ENCODE peak calls at places on chromosomes 6 and 20, in eight cellular contexts. N, Y, F, L, P, M, E and O are unnamed samples.

GRCh38 chr6:21309791-21310190 is 283.8 kb upstream of the SOX4 start:
- DNase-seq in N (no peak), Y (no peak), F (no peak), L (no peak), P (no peak), M (no peak), E (no peak), O (no peak)

GRCh38 chr20:46057856-46058655 is 29.0 kb downstream of the SLC12A5 start:
- DNase-seq in N (no peak), Y (peak), F (peak), L (peak), P (no peak), M (no peak), E (peak), O (no peak)

GRCh38 chr6:30914854-30915590 is 984 bp downstream of the VARS2 start:
- DNase-seq in N (no peak), Y (no peak), F (peak), L (no peak), P (no peak), M (peak), E (no peak), O (no peak)

GRCh38 chr20:10513091-10513490 is 78.0 kb downstream of the SLX4IP start:
- DNase-seq in N (no peak), Y (no peak), F (no peak), L (no peak), P (no peak), M (no peak), E (no peak), O (no peak)

GRCh38 chr6:90865513-90865912 is 278.6 kb upstream of the MAP3K7 start:
- DNase-seq in N (no peak), Y (no peak), F (no peak), L (no peak), P (no peak), M (no peak), E (no peak), O (no peak)

GRCh38 chr6:169933839-169934698 is 182.6 kb downstream of the ERMARD start:
- DNase-seq in N (no peak), Y (no peak), F (peak), L (peak), P (no peak), M (no peak), E (no peak), O (peak)

GRCh38 chr20:4592316-4593148 is 129.2 kb upstream of the PRND start:
- DNase-seq in N (peak), Y (peak), F (peak), L (peak), P (peak), M (peak), E (peak), O (no peak)

GRCh38 chr20:19975901-19976300 is 41.3 kb upstream of the NAA20 start:
- DNase-seq in N (no peak), Y (peak), F (no peak), L (no peak), P (peak), M (no peak), E (peak), O (no peak)

GRCh38 chr20:57544838-57545564 is 15.9 kb upstream of the PCK1 start:
- DNase-seq in N (no peak), Y (no peak), F (peak), L (no peak), P (no peak), M (no peak), E (no peak), O (no peak)

GRCh38 chr6:132961122-132961521 is 146.8 kb downstream of the RPS12 start:
- DNase-seq in N (no peak), Y (no peak), F (no peak), L (no peak), P (peak), M (no peak), E (peak), O (no peak)

GRCh38 chr6:69584913-69585729 is 211.7 kb downstream of the LMBRD1 start:
- DNase-seq in N (peak), Y (peak), F (no peak), L (no peak), P (no peak), M (no peak), E (peak), O (no peak)

GRCh38 chr6:39892490-39893129 is 41.7 kb downstream of the MOCS1 start:
- DNase-seq in N (peak), Y (peak), F (peak), L (peak), P (no peak), M (peak), E (peak), O (no peak)

GRCh38 chr6:100461920-100462295 is 2.8 kb downstream of the SIM1 start:
- DNase-seq in N (no peak), Y (no peak), F (no peak), L (no peak), P (no peak), M (no peak), E (peak), O (no peak)

GRCh38 chr20:4901031-4901818 is 100.1 kb downstream of the SLC23A2 start:
- DNase-seq in N (no peak), Y (no peak), F (peak), L (no peak), P (no peak), M (no peak), E (no peak), O (no peak)

GRCh38 chr6:155412335-155412734 is 43.3 kb downstream of the NOX3 start:
- DNase-seq in N (no peak), Y (no peak), F (no peak), L (no peak), P (no peak), M (no peak), E (peak), O (no peak)

GRCh38 chr6:100464910-100465700 is at the start of gene SIM1:
- DNase-seq in N (no peak), Y (peak), F (peak), L (peak), P (peak), M (no peak), E (peak), O (peak)

GRCh38 chr6:87155920-87156600 is 695 bp downstream of the ZNF292 start:
- DNase-seq in N (peak), Y (peak), F (peak), L (peak), P (peak), M (peak), E (peak), O (peak)

GRCh38 chr6:33410711-33411631 is at the start of gene PHF1:
- DNase-seq in N (peak), Y (peak), F (peak), L (peak), P (peak), M (no peak), E (peak), O (no peak)

GRCh38 chr20:40956503-40956902 is 72.1 kb upstream of the TOP1 start:
- DNase-seq in N (no peak), Y (no peak), F (peak), L (no peak), P (no peak), M (no peak), E (no peak), O (no peak)

GRCh38 chr20:61436674-61437279 is 184.7 kb downstream of the CDH4 start:
- DNase-seq in N (no peak), Y (peak), F (no peak), L (no peak), P (peak), M (peak), E (peak), O (no peak)

GRCh38 chr6:105626290-105627158 is 223.6 kb upstream of the PREP start:
- DNase-seq in N (no peak), Y (no peak), F (no peak), L (no peak), P (no peak), M (no peak), E (no peak), O (no peak)

GRCh38 chr20:35145141-35145564 is 2.0 kb downstream of the EDEM2 start:
- DNase-seq in N (no peak), Y (peak), F (peak), L (no peak), P (peak), M (no peak), E (peak), O (no peak)

GRCh38 chr20:61649105-61649878 is 397.2 kb downstream of the CDH4 start:
- DNase-seq in N (no peak), Y (no peak), F (no peak), L (no peak), P (no peak), M (no peak), E (no peak), O (no peak)

GRCh38 chr6:25519856-25520255 is 132.2 kb upstream of the SCGN start:
- DNase-seq in N (no peak), Y (no peak), F (no peak), L (no peak), P (no peak), M (no peak), E (peak), O (no peak)

GRCh38 chr6:73579389-73579788 is 58.6 kb upstream of the EEF1A1 start:
- DNase-seq in N (no peak), Y (peak), F (no peak), L (peak), P (no peak), M (no peak), E (no peak), O (peak)

GRCh38 chr20:52033313-52033712 is 158.3 kb downstream of the ZFP64 start:
- DNase-seq in N (no peak), Y (no peak), F (no peak), L (no peak), P (peak), M (no peak), E (peak), O (no peak)

GRCh38 chr6:41936073-41936837 is 5.4 kb downstream of the CCND3 start:
- DNase-seq in N (peak), Y (peak), F (peak), L (peak), P (peak), M (peak), E (peak), O (peak)

GRCh38 chr6:13715444-13715883 is 3.8 kb upstream of the RANBP9 start:
- DNase-seq in N (peak), Y (no peak), F (no peak), L (no peak), P (no peak), M (no peak), E (no peak), O (no peak)

GRCh38 chr20:14925286-14925685 is 587.9 kb upstream of the FLRT3 start:
- DNase-seq in N (no peak), Y (no peak), F (no peak), L (no peak), P (no peak), M (no peak), E (peak), O (no peak)

GRCh38 chr6:61833176-61833716 is 452.8 kb downstream of the KHDRBS2 start:
- DNase-seq in N (no peak), Y (no peak), F (no peak), L (no peak), P (no peak), M (no peak), E (no peak), O (no peak)

GRCh38 chr6:35945650-35946025 is 24.7 kb upstream of the SRPK1 start:
- DNase-seq in N (no peak), Y (no peak), F (no peak), L (no peak), P (no peak), M (no peak), E (peak), O (no peak)

GRCh38 chr6:139625998-139626975 is 251.8 kb upstream of the CITED2 start:
- DNase-seq in N (no peak), Y (no peak), F (no peak), L (no peak), P (no peak), M (no peak), E (no peak), O (no peak)

GRCh38 chr6:121901432-121901831 is 466.0 kb downstream of the GJA1 start:
- DNase-seq in N (no peak), Y (no peak), F (no peak), L (no peak), P (no peak), M (no peak), E (no peak), O (no peak)

GRCh38 chr6:21188505-21189223 is 404.9 kb upstream of the SOX4 start:
- DNase-seq in N (no peak), Y (no peak), F (no peak), L (no peak), P (no peak), M (no peak), E (no peak), O (no peak)

GRCh38 chr6:1894954-1895353 is 285.2 kb downstream of the FOXC1 start:
- DNase-seq in N (no peak), Y (no peak), F (peak), L (no peak), P (no peak), M (no peak), E (no peak), O (no peak)

GRCh38 chr6:36820700-36821580 is 18.3 kb downstream of the CPNE5 start:
- DNase-seq in N (no peak), Y (peak), F (no peak), L (no peak), P (peak), M (no peak), E (peak), O (no peak)

GRCh38 chr20:50731930-50732690 is 730 bp downstream of the PARD6B start:
- DNase-seq in N (no peak), Y (peak), F (no peak), L (no peak), P (no peak), M (no peak), E (no peak), O (no peak)

GRCh38 chr20:32064667-32065066 is 12.6 kb downstream of the HCK start:
- DNase-seq in N (no peak), Y (no peak), F (no peak), L (no peak), P (no peak), M (no peak), E (no peak), O (peak)

GRCh38 chr20:25223765-25224720 is 23.8 kb upstream of the PYGB start:
- DNase-seq in N (no peak), Y (no peak), F (no peak), L (no peak), P (no peak), M (no peak), E (no peak), O (no peak)